ENCODE peak calls at places on chromosome 17, in ten cellular contexts. One of them, this sample, is unnamed.
A peak's percentile ranks its signal among the peaks of the same experiment; 100 is the strongest.

GRCh38 chr17:40577611-40578065 is 12.4 kb upstream of the CCR7 start:
- DNase-seq in adrenal gland: no peak
- DNase-seq in H1: no peak
- DNase-seq in mammary epithelial cell: no peak
- DNase-seq in CD4-positive, CD25-positive, alpha-beta regulatory T cell: no peak
- DNase-seq in Peyer's patch: no peak
- DNase-seq in SJCRH30: no peak
- DNase-seq in thoracic aorta: no peak
- DNase-seq in fibroblast of lung: no peak
- DNase-seq in PC-9: no peak
- DNase-seq in this sample: no peak

GRCh38 chr17:82333279-82334171 is at the start of gene SECTM1:
- DNase-seq in mammary epithelial cell: no peak
- DNase-seq in CD4-positive, CD25-positive, alpha-beta regulatory T cell: no peak
- DNase-seq in adrenal gland: peak; percentile 65
- DNase-seq in PC-9: no peak
- DNase-seq in thoracic aorta: no peak
- DNase-seq in SJCRH30: no peak
- DNase-seq in Peyer's patch: peak; percentile 78
- DNase-seq in H1: no peak
- DNase-seq in fibroblast of lung: peak; percentile 21
- DNase-seq in this sample: no peak

GRCh38 chr17:14245629-14246028 is 9.0 kb upstream of the CDRT15 start:
- DNase-seq in mammary epithelial cell: no peak
- DNase-seq in fibroblast of lung: no peak
- DNase-seq in thoracic aorta: no peak
- DNase-seq in H1: no peak
- DNase-seq in Peyer's patch: no peak
- DNase-seq in SJCRH30: no peak
- DNase-seq in PC-9: no peak
- DNase-seq in CD4-positive, CD25-positive, alpha-beta regulatory T cell: no peak
- DNase-seq in adrenal gland: no peak
- DNase-seq in this sample: no peak

GRCh38 chr17:55316499-55316898 is 51.7 kb downstream of the HLF start:
- DNase-seq in Peyer's patch: no peak
- DNase-seq in CD4-positive, CD25-positive, alpha-beta regulatory T cell: no peak
- DNase-seq in adrenal gland: no peak
- DNase-seq in PC-9: no peak
- DNase-seq in fibroblast of lung: no peak
- DNase-seq in H1: no peak
- DNase-seq in SJCRH30: no peak
- DNase-seq in mammary epithelial cell: no peak
- DNase-seq in thoracic aorta: no peak
- DNase-seq in this sample: no peak

GRCh38 chr17:77516902-77517301 is 376.1 kb downstream of the SEC14L1 start:
- DNase-seq in Peyer's patch: no peak
- DNase-seq in CD4-positive, CD25-positive, alpha-beta regulatory T cell: no peak
- DNase-seq in adrenal gland: no peak
- DNase-seq in H1: no peak
- DNase-seq in SJCRH30: peak; percentile 39
- DNase-seq in mammary epithelial cell: peak; percentile 58
- DNase-seq in PC-9: no peak
- DNase-seq in thoracic aorta: no peak
- DNase-seq in fibroblast of lung: peak; percentile 96
- DNase-seq in this sample: no peak

GRCh38 chr17:50540485-50541401 is 6.2 kb upstream of the SPATA20 start:
- DNase-seq in adrenal gland: no peak
- DNase-seq in fibroblast of lung: no peak
- DNase-seq in mammary epithelial cell: no peak
- DNase-seq in CD4-positive, CD25-positive, alpha-beta regulatory T cell: no peak
- DNase-seq in H1: no peak
- DNase-seq in Peyer's patch: peak; percentile 54
- DNase-seq in thoracic aorta: no peak
- DNase-seq in SJCRH30: no peak
- DNase-seq in PC-9: no peak
- DNase-seq in this sample: no peak

GRCh38 chr17:36183001-36183810 is 6.8 kb upstream of the TBC1D3B start:
- DNase-seq in SJCRH30: no peak
- DNase-seq in mammary epithelial cell: peak; percentile 66
- DNase-seq in thoracic aorta: no peak
- DNase-seq in fibroblast of lung: peak; percentile 78
- DNase-seq in adrenal gland: no peak
- DNase-seq in PC-9: no peak
- DNase-seq in Peyer's patch: peak; percentile 89
- DNase-seq in H1: no peak
- DNase-seq in CD4-positive, CD25-positive, alpha-beta regulatory T cell: no peak
- DNase-seq in this sample: no peak

GRCh38 chr17:63914471-63914870 is 3.4 kb upstream of the CSHL1 start:
- DNase-seq in adrenal gland: no peak
- DNase-seq in thoracic aorta: no peak
- DNase-seq in mammary epithelial cell: no peak
- DNase-seq in PC-9: no peak
- DNase-seq in Peyer's patch: no peak
- DNase-seq in CD4-positive, CD25-positive, alpha-beta regulatory T cell: no peak
- DNase-seq in fibroblast of lung: no peak
- DNase-seq in H1: no peak
- DNase-seq in SJCRH30: no peak
- DNase-seq in this sample: no peak

GRCh38 chr17:42317256-42317966 is 29.1 kb downstream of the STAT5A start:
- DNase-seq in Peyer's patch: no peak
- DNase-seq in fibroblast of lung: no peak
- DNase-seq in H1: no peak
- DNase-seq in adrenal gland: no peak
- DNase-seq in PC-9: no peak
- DNase-seq in thoracic aorta: no peak
- DNase-seq in CD4-positive, CD25-positive, alpha-beta regulatory T cell: no peak
- DNase-seq in mammary epithelial cell: no peak
- DNase-seq in SJCRH30: no peak
- DNase-seq in this sample: no peak

GRCh38 chr17:42321555-42321954 is 33.3 kb downstream of the STAT5A start:
- DNase-seq in SJCRH30: no peak
- DNase-seq in fibroblast of lung: no peak
- DNase-seq in H1: no peak
- DNase-seq in CD4-positive, CD25-positive, alpha-beta regulatory T cell: no peak
- DNase-seq in Peyer's patch: no peak
- DNase-seq in adrenal gland: no peak
- DNase-seq in PC-9: no peak
- DNase-seq in thoracic aorta: no peak
- DNase-seq in mammary epithelial cell: no peak
- DNase-seq in this sample: no peak

GRCh38 chr17:42323268-42323773 is 35.0 kb downstream of the STAT5A start:
- DNase-seq in CD4-positive, CD25-positive, alpha-beta regulatory T cell: no peak
- DNase-seq in Peyer's patch: no peak
- DNase-seq in H1: no peak
- DNase-seq in PC-9: no peak
- DNase-seq in mammary epithelial cell: no peak
- DNase-seq in fibroblast of lung: no peak
- DNase-seq in thoracic aorta: no peak
- DNase-seq in SJCRH30: no peak
- DNase-seq in adrenal gland: no peak
- DNase-seq in this sample: no peak

GRCh38 chr17:42325026-42325425 is 36.7 kb downstream of the STAT5A start:
- DNase-seq in CD4-positive, CD25-positive, alpha-beta regulatory T cell: no peak
- DNase-seq in SJCRH30: no peak
- DNase-seq in PC-9: peak; percentile 91
- DNase-seq in mammary epithelial cell: peak; percentile 95
- DNase-seq in fibroblast of lung: peak; percentile 95
- DNase-seq in thoracic aorta: peak; percentile 52
- DNase-seq in adrenal gland: peak; percentile 76
- DNase-seq in H1: no peak
- DNase-seq in Peyer's patch: no peak
- DNase-seq in this sample: no peak

DNA sequence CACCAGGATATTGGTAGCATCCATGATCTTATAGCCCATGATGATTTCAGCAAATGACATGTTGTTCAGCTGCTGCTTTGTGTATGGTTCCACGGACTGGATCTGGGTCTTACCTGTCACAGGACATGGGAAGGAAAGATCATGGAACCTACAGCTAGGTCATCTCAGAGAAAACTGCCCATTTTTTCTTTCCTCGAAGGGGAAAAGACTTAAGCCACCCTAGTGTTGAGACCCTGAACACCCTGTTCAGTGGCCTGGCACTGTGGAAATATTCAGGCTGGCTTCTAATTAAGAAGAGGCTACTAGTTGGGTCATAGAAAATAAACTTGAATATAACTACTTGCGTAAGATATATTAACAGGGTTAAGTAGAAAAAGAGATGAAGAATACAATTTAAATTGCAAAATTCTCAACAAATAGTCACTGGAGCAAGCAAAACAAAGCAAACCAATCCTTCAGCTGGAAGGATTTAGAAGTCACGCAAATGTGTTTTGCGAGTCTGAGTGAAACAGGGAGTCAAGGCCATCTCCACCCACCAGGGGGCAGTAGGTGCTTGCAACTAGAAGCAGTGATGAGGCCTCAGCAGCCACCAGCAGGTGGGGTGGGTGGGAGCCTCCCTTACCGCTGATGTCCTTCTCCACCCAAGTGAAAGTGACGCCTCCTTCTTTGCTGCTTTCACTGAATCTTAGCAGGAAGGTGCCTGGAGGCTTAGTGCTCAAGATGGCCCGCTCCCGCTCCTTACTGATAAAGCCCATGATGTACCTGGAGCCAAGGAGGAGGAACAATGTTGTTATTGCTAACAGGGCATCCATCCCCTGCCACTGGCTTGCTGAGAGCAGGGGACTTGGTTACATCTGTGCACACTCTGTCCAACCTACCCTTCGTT is 34.3 kb downstream of the STAT5A start:
- DNase-seq in Peyer's patch: peak; percentile 92
- DNase-seq in H1: peak; percentile 92
- DNase-seq in SJCRH30: peak; percentile 95
- DNase-seq in adrenal gland: peak; percentile 99
- DNase-seq in CD4-positive, CD25-positive, alpha-beta regulatory T cell: peak; percentile 86
- DNase-seq in mammary epithelial cell: peak; percentile 78
- DNase-seq in fibroblast of lung: peak; percentile 88
- DNase-seq in thoracic aorta: peak; percentile 86
- DNase-seq in PC-9: peak; percentile 84
- DNase-seq in this sample: peak; percentile 90
- H3K36me3 ChIP-seq in Peyer's patch: no peaks in the 10 kb centered on the region
- H3K36me3 ChIP-seq in H1: peaks cover 17% of the 10 kb centered on the region
- H3K36me3 ChIP-seq in SJCRH30: peaks cover 39% of the 10 kb centered on the region
- H3K36me3 ChIP-seq in adrenal gland: peaks cover 98% of the 10 kb centered on the region
- H3K36me3 ChIP-seq in CD4-positive, CD25-positive, alpha-beta regulatory T cell: peaks cover 75% of the 10 kb centered on the region
- H3K36me3 ChIP-seq in mammary epithelial cell: peaks cover 16% of the 10 kb centered on the region
- H3K36me3 ChIP-seq in fibroblast of lung: peaks cover 21% of the 10 kb centered on the region
- H3K36me3 ChIP-seq in thoracic aorta: peaks cover 65% of the 10 kb centered on the region
- H3K36me3 ChIP-seq in PC-9: peaks cover 7% of the 10 kb centered on the region
- H3K36me3 ChIP-seq in this sample: peaks cover 41% of the 10 kb centered on the region

GRCh38 chr17:30321314-30321713 is 12.5 kb downstream of the TMIGD1 start:
- DNase-seq in H1: no peak
- DNase-seq in adrenal gland: no peak
- DNase-seq in PC-9: peak; percentile 92
- DNase-seq in CD4-positive, CD25-positive, alpha-beta regulatory T cell: no peak
- DNase-seq in mammary epithelial cell: no peak
- DNase-seq in fibroblast of lung: no peak
- DNase-seq in Peyer's patch: no peak
- DNase-seq in thoracic aorta: no peak
- DNase-seq in SJCRH30: no peak
- DNase-seq in this sample: no peak

GRCh38 chr17:30324723-30325122 is 9.1 kb downstream of the TMIGD1 start:
- DNase-seq in mammary epithelial cell: no peak
- DNase-seq in fibroblast of lung: no peak
- DNase-seq in SJCRH30: no peak
- DNase-seq in adrenal gland: no peak
- DNase-seq in PC-9: no peak
- DNase-seq in H1: no peak
- DNase-seq in thoracic aorta: no peak
- DNase-seq in Peyer's patch: no peak
- DNase-seq in CD4-positive, CD25-positive, alpha-beta regulatory T cell: no peak
- DNase-seq in this sample: no peak

GRCh38 chr17:30323262-30323894 is 10.5 kb downstream of the TMIGD1 start:
- DNase-seq in mammary epithelial cell: no peak
- DNase-seq in H1: no peak
- DNase-seq in PC-9: peak; percentile 92
- DNase-seq in fibroblast of lung: no peak
- DNase-seq in thoracic aorta: no peak
- DNase-seq in CD4-positive, CD25-positive, alpha-beta regulatory T cell: no peak
- DNase-seq in SJCRH30: peak; percentile 47
- DNase-seq in adrenal gland: no peak
- DNase-seq in Peyer's patch: no peak
- DNase-seq in this sample: peak; percentile 51

GRCh38 chr17:30326816-30327215 is 7.0 kb downstream of the TMIGD1 start:
- DNase-seq in adrenal gland: no peak
- DNase-seq in fibroblast of lung: no peak
- DNase-seq in SJCRH30: no peak
- DNase-seq in H1: no peak
- DNase-seq in Peyer's patch: no peak
- DNase-seq in mammary epithelial cell: no peak
- DNase-seq in CD4-positive, CD25-positive, alpha-beta regulatory T cell: no peak
- DNase-seq in PC-9: no peak
- DNase-seq in thoracic aorta: no peak
- DNase-seq in this sample: no peak

GRCh38 chr17:30323895-30324319 is 9.9 kb downstream of the TMIGD1 start:
- DNase-seq in H1: no peak
- DNase-seq in PC-9: peak; percentile 81
- DNase-seq in fibroblast of lung: peak; percentile 49
- DNase-seq in Peyer's patch: no peak
- DNase-seq in SJCRH30: peak; percentile 26
- DNase-seq in thoracic aorta: no peak
- DNase-seq in mammary epithelial cell: peak; percentile 61
- DNase-seq in CD4-positive, CD25-positive, alpha-beta regulatory T cell: no peak
- DNase-seq in adrenal gland: peak; percentile 67
- DNase-seq in this sample: peak; percentile 25
- H3K4me1 ChIP-seq in H1: no peaks in the 10 kb centered on the region
- H3K4me1 ChIP-seq in PC-9: peaks cover 37% of the 10 kb centered on the region
- H3K4me1 ChIP-seq in fibroblast of lung: no peaks in the 10 kb centered on the region
- H3K4me1 ChIP-seq in Peyer's patch: peaks cover 28% of the 10 kb centered on the region
- H3K4me1 ChIP-seq in SJCRH30: no peaks in the 10 kb centered on the region
- H3K4me1 ChIP-seq in thoracic aorta: no peaks in the 10 kb centered on the region
- H3K4me1 ChIP-seq in mammary epithelial cell: no peaks in the 10 kb centered on the region
- H3K4me1 ChIP-seq in CD4-positive, CD25-positive, alpha-beta regulatory T cell: peaks cover 5% of the 10 kb centered on the region
- H3K4me1 ChIP-seq in adrenal gland: no peaks in the 10 kb centered on the region
- H3K4me1 ChIP-seq in this sample: peaks cover 26% of the 10 kb centered on the region

GRCh38 chr17:78706271-78706915 is 75.7 kb downstream of the CYTH1 start:
- DNase-seq in mammary epithelial cell: peak; percentile 98
- DNase-seq in H1: no peak
- DNase-seq in CD4-positive, CD25-positive, alpha-beta regulatory T cell: no peak
- DNase-seq in fibroblast of lung: peak; percentile 84
- DNase-seq in PC-9: peak; percentile 89
- DNase-seq in adrenal gland: peak; percentile 48
- DNase-seq in thoracic aorta: no peak
- DNase-seq in Peyer's patch: no peak
- DNase-seq in SJCRH30: peak; percentile 47
- DNase-seq in this sample: no peak

GRCh38 chr17:78708510-78708973 is 73.5 kb downstream of the CYTH1 start:
- DNase-seq in CD4-positive, CD25-positive, alpha-beta regulatory T cell: peak; percentile 34
- DNase-seq in mammary epithelial cell: peak; percentile 62
- DNase-seq in adrenal gland: peak; percentile 87
- DNase-seq in SJCRH30: peak; percentile 95
- DNase-seq in H1: peak; percentile 59
- DNase-seq in fibroblast of lung: peak; percentile 74
- DNase-seq in Peyer's patch: peak; percentile 74
- DNase-seq in PC-9: peak; percentile 46
- DNase-seq in thoracic aorta: no peak
- DNase-seq in this sample: peak; percentile 27

GRCh38 chr17:78707923-78708322 is 74.2 kb downstream of the CYTH1 start:
- DNase-seq in mammary epithelial cell: no peak
- DNase-seq in H1: no peak
- DNase-seq in adrenal gland: peak; percentile 41
- DNase-seq in Peyer's patch: no peak
- DNase-seq in thoracic aorta: no peak
- DNase-seq in PC-9: no peak
- DNase-seq in fibroblast of lung: no peak
- DNase-seq in CD4-positive, CD25-positive, alpha-beta regulatory T cell: no peak
- DNase-seq in SJCRH30: no peak
- DNase-seq in this sample: no peak

GRCh38 chr17:78705071-78705470 is 77.0 kb downstream of the CYTH1 start:
- DNase-seq in adrenal gland: peak; percentile 73
- DNase-seq in fibroblast of lung: no peak
- DNase-seq in H1: no peak
- DNase-seq in mammary epithelial cell: no peak
- DNase-seq in PC-9: no peak
- DNase-seq in Peyer's patch: no peak
- DNase-seq in SJCRH30: no peak
- DNase-seq in CD4-positive, CD25-positive, alpha-beta regulatory T cell: no peak
- DNase-seq in thoracic aorta: no peak
- DNase-seq in this sample: no peak

GRCh38 chr17:78707016-78707415 is 75.1 kb downstream of the CYTH1 start:
- DNase-seq in adrenal gland: peak; percentile 35
- DNase-seq in SJCRH30: peak; percentile 68
- DNase-seq in CD4-positive, CD25-positive, alpha-beta regulatory T cell: no peak
- DNase-seq in thoracic aorta: no peak
- DNase-seq in mammary epithelial cell: peak; percentile 71
- DNase-seq in Peyer's patch: no peak
- DNase-seq in PC-9: no peak
- DNase-seq in fibroblast of lung: peak; percentile 53
- DNase-seq in H1: no peak
- DNase-seq in this sample: no peak
- H3K27ac ChIP-seq in adrenal gland: no peak overlapping the region
- H3K27ac ChIP-seq in SJCRH30: no peak overlapping the region
- H3K27ac ChIP-seq in CD4-positive, CD25-positive, alpha-beta regulatory T cell: no peak overlapping the region
- H3K27ac ChIP-seq in thoracic aorta: no peak overlapping the region
- H3K27ac ChIP-seq in mammary epithelial cell: peak overlapping the region; percentile 96
- H3K27ac ChIP-seq in Peyer's patch: no peak overlapping the region
- H3K27ac ChIP-seq in PC-9: peak overlapping the region; percentile 84
- H3K27ac ChIP-seq in fibroblast of lung: no peak overlapping the region
- H3K27ac ChIP-seq in H1: no peak overlapping the region
- H3K27ac ChIP-seq in this sample: peak overlapping the region; percentile 28

DNA sequence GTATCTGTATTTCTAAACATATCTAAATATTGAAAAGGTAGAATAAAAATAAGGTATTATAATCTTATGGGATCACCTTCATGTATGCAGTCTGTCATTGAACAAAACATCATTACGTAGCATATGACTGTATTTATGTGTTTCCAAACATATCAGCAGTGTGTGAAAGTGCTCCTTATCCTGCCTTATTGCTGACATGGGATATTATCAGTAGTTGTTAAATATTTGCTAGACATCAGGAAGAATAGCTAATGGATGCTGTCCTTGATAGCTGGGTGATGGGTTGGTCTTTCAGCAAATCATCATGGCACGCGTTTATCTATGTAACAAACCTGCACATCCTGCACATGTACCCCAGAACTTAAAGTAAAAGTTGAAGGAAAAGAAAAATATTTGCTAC is 59.1 kb upstream of the FAM20A start:
- DNase-seq in CD4-positive, CD25-positive, alpha-beta regulatory T cell: no peak
- DNase-seq in mammary epithelial cell: no peak
- DNase-seq in adrenal gland: no peak
- DNase-seq in Peyer's patch: no peak
- DNase-seq in fibroblast of lung: no peak
- DNase-seq in SJCRH30: no peak
- DNase-seq in H1: no peak
- DNase-seq in PC-9: no peak
- DNase-seq in thoracic aorta: no peak
- DNase-seq in this sample: no peak
- H3K36me3 ChIP-seq in CD4-positive, CD25-positive, alpha-beta regulatory T cell: no peaks in the 10 kb centered on the region
- H3K36me3 ChIP-seq in mammary epithelial cell: no peaks in the 10 kb centered on the region
- H3K36me3 ChIP-seq in adrenal gland: no peaks in the 10 kb centered on the region
- H3K36me3 ChIP-seq in Peyer's patch: no peaks in the 10 kb centered on the region
- H3K36me3 ChIP-seq in fibroblast of lung: no peaks in the 10 kb centered on the region
- H3K36me3 ChIP-seq in SJCRH30: no peaks in the 10 kb centered on the region
- H3K36me3 ChIP-seq in H1: no peaks in the 10 kb centered on the region
- H3K36me3 ChIP-seq in PC-9: no peaks in the 10 kb centered on the region
- H3K36me3 ChIP-seq in thoracic aorta: no peaks in the 10 kb centered on the region
- H3K36me3 ChIP-seq in this sample: no peaks in the 10 kb centered on the region

This sample was measured in effector memory CD4-positive, alpha-beta T cell.